ENCODE peak calls at places on chromosome 17, in ten cellular contexts. R is osteocyte; E is T-helper 17 cell; S is stimulated activated CD8-positive, alpha-beta memory T cell treated with anti-CD3 and anti-CD28 coated beads, Interleukin-12 subunit alpha, Interleukin-12 subunit beta, amount 100 ng/mL, for 4 hours; L is NCI-H1092; W is heart right ventricle; B is HepG2; Z is IMR-90; D is astrocyte of the hippocampus; V is effector memory CD4-positive, alpha-beta T cell. Q is an unnamed sample.

GRCh38 chr17:47736501-47737211 is 3.6 kb downstream of the TBX21 start:
- DNase-seq in R (peak), E (no peak), S (no peak), L (no peak), W (no peak), B (no peak), Z (no peak), D (no peak), V (no peak), Q (no peak)

GRCh38 chr17:50630524-50631194 is 4.0 kb upstream of the ABCC3 start:
- DNase-seq in R (no peak), E (peak), S (peak), L (peak), W (peak), B (peak), Z (no peak), D (peak), V (peak), Q (peak)

GRCh38 chr17:56499799-56500388 is 93.6 kb upstream of the NOG start:
- DNase-seq in R (no peak), E (no peak), S (no peak), L (no peak), W (no peak), B (peak), Z (peak), D (peak), V (no peak), Q (no peak)

GRCh38 chr17:37787055-37787720 is 42.3 kb upstream of the HNF1B start:
- DNase-seq in R (peak), E (no peak), S (no peak), L (no peak), W (peak), B (peak), Z (peak), D (peak), V (no peak), Q (no peak)

GRCh38 chr17:68450801-68451200 is 6.5 kb downstream of the WIPI1 start:
- DNase-seq in R (no peak), E (no peak), S (no peak), L (no peak), W (no peak), B (no peak), Z (no peak), D (no peak), V (no peak), Q (no peak)

GRCh38 chr17:32006957-32007462 is at the start of gene LRRC37B:
- DNase-seq in R (peak), E (peak), S (peak), L (peak), W (peak), B (peak), Z (peak), D (peak), V (peak), Q (peak)

GRCh38 chr17:2637422-2637821 is 44.0 kb downstream of the PAFAH1B1 start:
- DNase-seq in R (no peak), E (no peak), S (no peak), L (no peak), W (no peak), B (no peak), Z (no peak), D (no peak), V (no peak), Q (no peak)

GRCh38 chr17:20008242-20009051 is 712 bp upstream of the SPECC1 start:
- DNase-seq in R (peak), E (no peak), S (no peak), L (no peak), W (peak), B (no peak), Z (no peak), D (no peak), V (no peak), Q (no peak)

GRCh38 chr17:44324092-44324570 is 492 bp downstream of the SLC25A39 start:
- DNase-seq in R (no peak), E (no peak), S (no peak), L (no peak), W (no peak), B (no peak), Z (no peak), D (no peak), V (no peak), Q (no peak)

GRCh38 chr17:49518346-49519078 is 23.4 kb downstream of the NGFR start:
- DNase-seq in R (no peak), E (no peak), S (no peak), L (no peak), W (no peak), B (no peak), Z (no peak), D (no peak), V (no peak), Q (no peak)

GRCh38 chr17:8420041-8420934 is 15.4 kb upstream of the NDEL1 start:
- DNase-seq in R (no peak), E (no peak), S (no peak), L (no peak), W (peak), B (peak), Z (peak), D (peak), V (no peak), Q (no peak)

GRCh38 chr17:42653179-42654124 is 5.6 kb upstream of the TUBG2 start:
- DNase-seq in R (no peak), E (no peak), S (no peak), L (no peak), W (peak), B (no peak), Z (peak), D (peak), V (no peak), Q (no peak)

GRCh38 chr17:2854662-2855061 is 58.4 kb downstream of the RAP1GAP2 start:
- DNase-seq in R (no peak), E (no peak), S (no peak), L (no peak), W (peak), B (no peak), Z (no peak), D (peak), V (no peak), Q (no peak)

GRCh38 chr17:43517161-43517560 is 29.0 kb downstream of the ETV4 start:
- DNase-seq in R (no peak), E (no peak), S (no peak), L (no peak), W (no peak), B (no peak), Z (no peak), D (peak), V (no peak), Q (no peak)

GRCh38 chr17:47744168-47745036 is 11.4 kb downstream of the TBX21 start:
- DNase-seq in R (peak), E (no peak), S (no peak), L (no peak), W (no peak), B (no peak), Z (no peak), D (no peak), V (no peak), Q (no peak)

GRCh38 chr17:51184124-51184523 is 17.9 kb downstream of the NME2 start:
- DNase-seq in R (no peak), E (no peak), S (no peak), L (no peak), W (no peak), B (no peak), Z (no peak), D (no peak), V (no peak), Q (no peak)

GRCh38 chr17:38620551-38621277 is 15.0 kb upstream of the SRCIN1 start:
- DNase-seq in R (no peak), E (no peak), S (no peak), L (no peak), W (no peak), B (peak), Z (no peak), D (no peak), V (no peak), Q (no peak)

GRCh38 chr17:78774956-78775571 is 7.0 kb downstream of the CYTH1 start:
- DNase-seq in R (no peak), E (peak), S (no peak), L (no peak), W (no peak), B (no peak), Z (no peak), D (no peak), V (peak), Q (no peak)

GRCh38 chr17:1557355-1558095 is 5.1 kb downstream of the PITPNA start:
- DNase-seq in R (no peak), E (no peak), S (no peak), L (no peak), W (no peak), B (no peak), Z (peak), D (no peak), V (no peak), Q (no peak)

GRCh38 chr17:28861393-28862203 is 6.8 kb downstream of the ERAL1 start:
- DNase-seq in R (no peak), E (no peak), S (no peak), L (no peak), W (no peak), B (no peak), Z (no peak), D (no peak), V (no peak), Q (no peak)

GRCh38 chr17:14784997-14785696 is 480.0 kb downstream of the PMP22 start:
- DNase-seq in R (no peak), E (no peak), S (peak), L (no peak), W (no peak), B (peak), Z (no peak), D (no peak), V (no peak), Q (no peak)

GRCh38 chr17:9271989-9272388 is 250.7 kb downstream of the NTN1 start:
- DNase-seq in R (no peak), E (no peak), S (no peak), L (no peak), W (no peak), B (no peak), Z (no peak), D (no peak), V (no peak), Q (no peak)

GRCh38 chr17:43543771-43544575 is 2.2 kb downstream of the ETV4 start:
- DNase-seq in R (no peak), E (no peak), S (no peak), L (no peak), W (no peak), B (peak), Z (no peak), D (peak), V (no peak), Q (peak)

GRCh38 chr17:62140836-62141235 is 75.8 kb upstream of the MED13 start:
- DNase-seq in R (peak), E (no peak), S (no peak), L (no peak), W (no peak), B (no peak), Z (peak), D (no peak), V (no peak), Q (no peak)

GRCh38 chr17:3744032-3744431 is 20.3 kb downstream of the HASPIN start:
- DNase-seq in R (no peak), E (no peak), S (no peak), L (no peak), W (no peak), B (no peak), Z (peak), D (no peak), V (no peak), Q (no peak)

GRCh38 chr17:5533486-5534315 is 47.3 kb downstream of the MIS12 start:
- DNase-seq in R (no peak), E (no peak), S (no peak), L (no peak), W (no peak), B (no peak), Z (no peak), D (no peak), V (no peak), Q (no peak)

GRCh38 chr17:45432405-45433113 is at the start of gene ARHGAP27:
- DNase-seq in R (no peak), E (no peak), S (no peak), L (no peak), W (peak), B (no peak), Z (no peak), D (no peak), V (no peak), Q (no peak)

GRCh38 chr17:58560511-58560910 is 46.1 kb upstream of the MTMR4 start:
- DNase-seq in R (no peak), E (no peak), S (no peak), L (no peak), W (no peak), B (no peak), Z (no peak), D (no peak), V (no peak), Q (no peak)